ENCODE peak calls at places on chromosomes 2 and 18, in seven cellular contexts. One of them, this sample, is unnamed.

GRCh38 chr2:55159037-55159651 is 72.9 kb downstream of the CLHC1 start:
- DNase-seq in kidney: peak
- DNase-seq in body of pancreas: peak
- DNase-seq in effector memory CD4-positive, alpha-beta T cell: no peak
- DNase-seq in Karpas-422: peak
- DNase-seq in tibial artery: peak
- DNase-seq in A549: no peak
- DNase-seq in this sample: peak

GRCh38 chr2:186950694-186951093 is 101.7 kb upstream of the ZSWIM2 start:
- DNase-seq in kidney: no peak
- DNase-seq in body of pancreas: no peak
- DNase-seq in effector memory CD4-positive, alpha-beta T cell: no peak
- DNase-seq in Karpas-422: no peak
- DNase-seq in tibial artery: no peak
- DNase-seq in A549: no peak
- DNase-seq in this sample: no peak

GRCh38 chr2:224780096-224780495 is 63.9 kb upstream of the CCDC195 start:
- DNase-seq in kidney: no peak
- DNase-seq in body of pancreas: no peak
- DNase-seq in effector memory CD4-positive, alpha-beta T cell: no peak
- DNase-seq in Karpas-422: no peak
- DNase-seq in tibial artery: no peak
- DNase-seq in A549: no peak
- DNase-seq in this sample: no peak

GRCh38 chr18:6741290-6741689 is 11.8 kb downstream of the ARHGAP28 start:
- DNase-seq in kidney: no peak
- DNase-seq in body of pancreas: no peak
- DNase-seq in effector memory CD4-positive, alpha-beta T cell: no peak
- DNase-seq in Karpas-422: no peak
- DNase-seq in tibial artery: no peak
- DNase-seq in A549: peak
- DNase-seq in this sample: peak

GRCh38 chr2:60603533-60604190 is 50.2 kb upstream of the BCL11A start:
- DNase-seq in kidney: no peak
- DNase-seq in body of pancreas: no peak
- DNase-seq in effector memory CD4-positive, alpha-beta T cell: no peak
- DNase-seq in Karpas-422: no peak
- DNase-seq in tibial artery: no peak
- DNase-seq in A549: no peak
- DNase-seq in this sample: no peak

GRCh38 chr2:240586198-240586918 is at the start of gene CAPN10:
- DNase-seq in kidney: peak
- DNase-seq in body of pancreas: peak
- DNase-seq in effector memory CD4-positive, alpha-beta T cell: peak
- DNase-seq in Karpas-422: peak
- DNase-seq in tibial artery: peak
- DNase-seq in A549: peak
- DNase-seq in this sample: peak

GRCh38 chr18:80175451-80176235 is 66.6 kb downstream of the ADNP2 start:
- DNase-seq in kidney: no peak
- DNase-seq in body of pancreas: no peak
- DNase-seq in effector memory CD4-positive, alpha-beta T cell: peak
- DNase-seq in Karpas-422: no peak
- DNase-seq in tibial artery: peak
- DNase-seq in A549: no peak
- DNase-seq in this sample: no peak

GRCh38 chr18:53984021-53984420 is 240.4 kb downstream of the MBD2 start:
- DNase-seq in kidney: no peak
- DNase-seq in body of pancreas: no peak
- DNase-seq in effector memory CD4-positive, alpha-beta T cell: no peak
- DNase-seq in Karpas-422: no peak
- DNase-seq in tibial artery: no peak
- DNase-seq in A549: no peak
- DNase-seq in this sample: no peak

GRCh38 chr2:84906900-84907714 is 1.7 kb downstream of the TMSB10 start:
- DNase-seq in kidney: peak
- DNase-seq in body of pancreas: peak
- DNase-seq in effector memory CD4-positive, alpha-beta T cell: peak
- DNase-seq in Karpas-422: peak
- DNase-seq in tibial artery: peak
- DNase-seq in A549: peak
- DNase-seq in this sample: peak

GRCh38 chr2:20390524-20391123 is 40.0 kb upstream of the PUM2 start:
- DNase-seq in kidney: no peak
- DNase-seq in body of pancreas: no peak
- DNase-seq in effector memory CD4-positive, alpha-beta T cell: no peak
- DNase-seq in Karpas-422: no peak
- DNase-seq in tibial artery: no peak
- DNase-seq in A549: no peak
- DNase-seq in this sample: no peak

GRCh38 chr18:12278765-12279682 is 24.9 kb downstream of the CIDEA start:
- DNase-seq in kidney: peak
- DNase-seq in body of pancreas: peak
- DNase-seq in effector memory CD4-positive, alpha-beta T cell: no peak
- DNase-seq in Karpas-422: no peak
- DNase-seq in tibial artery: peak
- DNase-seq in A549: no peak
- DNase-seq in this sample: peak

GRCh38 chr2:71457123-71457958 is 4.0 kb downstream of the DYSF start:
- DNase-seq in kidney: no peak
- DNase-seq in body of pancreas: no peak
- DNase-seq in effector memory CD4-positive, alpha-beta T cell: no peak
- DNase-seq in Karpas-422: no peak
- DNase-seq in tibial artery: no peak
- DNase-seq in A549: no peak
- DNase-seq in this sample: no peak

DNA sequence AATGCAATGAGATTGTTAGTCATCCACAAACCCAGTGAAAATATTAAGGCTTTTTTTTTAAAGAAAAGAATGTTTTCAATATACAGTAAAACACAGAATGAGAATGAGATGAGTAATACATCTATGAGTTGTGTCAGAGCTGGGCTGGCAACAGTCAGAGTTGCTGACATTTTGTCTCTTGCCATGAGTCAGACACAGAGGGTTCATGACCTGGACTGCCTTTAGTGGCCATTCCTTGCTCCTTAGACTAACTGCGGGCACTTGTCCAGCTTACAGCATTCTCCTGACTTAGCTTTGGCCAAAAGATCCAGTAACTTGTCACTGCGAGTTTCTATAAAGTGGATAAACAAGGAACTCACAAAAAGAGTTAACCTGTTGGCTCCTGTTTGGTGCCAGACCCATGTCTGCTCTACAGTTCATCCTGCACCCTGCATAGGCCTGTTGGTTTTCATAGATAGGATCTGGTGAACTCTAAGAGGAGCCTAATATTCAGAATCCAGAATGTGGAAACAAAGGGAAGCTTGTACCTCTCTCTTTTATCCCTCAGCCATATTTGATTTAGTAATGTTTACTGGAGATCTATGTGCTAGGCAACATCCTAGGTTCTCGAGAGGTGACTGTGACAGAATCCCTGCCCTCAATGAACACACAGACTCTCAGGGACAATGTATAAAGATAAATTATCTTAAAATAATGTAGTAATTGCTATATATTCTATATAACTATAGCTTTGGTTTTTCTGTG is 391.5 kb upstream of the VWC2L start:
- DNase-seq in kidney: no peak
- DNase-seq in body of pancreas: no peak
- DNase-seq in effector memory CD4-positive, alpha-beta T cell: no peak
- DNase-seq in Karpas-422: no peak
- DNase-seq in tibial artery: peak
- DNase-seq in A549: peak
- DNase-seq in this sample: no peak
- H3K27ac ChIP-seq in kidney: no peak
- H3K27ac ChIP-seq in body of pancreas: no peak
- H3K27ac ChIP-seq in effector memory CD4-positive, alpha-beta T cell: no peak
- H3K27ac ChIP-seq in Karpas-422: no peak
- H3K27ac ChIP-seq in tibial artery: no peak
- H3K27ac ChIP-seq in A549: peak
- H3K27ac ChIP-seq in this sample: no peak

GRCh38 chr2:80028584-80028983 is 276.0 kb downstream of the LRRTM1 start:
- DNase-seq in kidney: no peak
- DNase-seq in body of pancreas: no peak
- DNase-seq in effector memory CD4-positive, alpha-beta T cell: no peak
- DNase-seq in Karpas-422: no peak
- DNase-seq in tibial artery: no peak
- DNase-seq in A549: no peak
- DNase-seq in this sample: peak

GRCh38 chr2:80026040-80026729 is 278.4 kb downstream of the LRRTM1 start:
- DNase-seq in kidney: no peak
- DNase-seq in body of pancreas: no peak
- DNase-seq in effector memory CD4-positive, alpha-beta T cell: no peak
- DNase-seq in Karpas-422: no peak
- DNase-seq in tibial artery: no peak
- DNase-seq in A549: no peak
- DNase-seq in this sample: no peak

GRCh38 chr2:80035749-80036285 is 268.7 kb downstream of the LRRTM1 start:
- DNase-seq in kidney: no peak
- DNase-seq in body of pancreas: no peak
- DNase-seq in effector memory CD4-positive, alpha-beta T cell: no peak
- DNase-seq in Karpas-422: no peak
- DNase-seq in tibial artery: no peak
- DNase-seq in A549: no peak
- DNase-seq in this sample: no peak

GRCh38 chr2:80028051-80028450 is 276.5 kb downstream of the LRRTM1 start:
- DNase-seq in kidney: no peak
- DNase-seq in body of pancreas: no peak
- DNase-seq in effector memory CD4-positive, alpha-beta T cell: no peak
- DNase-seq in Karpas-422: no peak
- DNase-seq in tibial artery: no peak
- DNase-seq in A549: no peak
- DNase-seq in this sample: no peak

DNA sequence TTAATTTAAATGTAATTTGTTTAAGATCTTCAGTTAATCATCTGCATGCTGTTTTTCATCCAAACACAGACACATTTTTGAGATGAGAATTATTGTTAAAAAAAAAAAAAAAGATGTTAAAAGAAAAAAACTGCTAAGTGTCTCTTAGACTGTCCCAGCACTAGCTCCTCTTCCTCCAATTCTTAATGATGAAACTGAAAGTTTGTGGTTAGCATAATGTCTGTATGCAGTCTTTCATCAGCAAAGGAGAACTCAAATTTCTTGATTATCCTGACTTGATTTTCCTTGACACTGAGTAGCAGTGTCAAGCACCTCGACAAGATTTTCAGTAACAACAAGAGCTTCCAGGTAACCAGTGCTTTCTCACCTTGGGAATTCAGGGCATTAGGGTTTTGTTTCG is 274.4 kb downstream of the LRRTM1 start:
- DNase-seq in kidney: no peak
- DNase-seq in body of pancreas: no peak
- DNase-seq in effector memory CD4-positive, alpha-beta T cell: no peak
- DNase-seq in Karpas-422: no peak
- DNase-seq in tibial artery: no peak
- DNase-seq in A549: no peak
- DNase-seq in this sample: no peak
- H3K27ac ChIP-seq in kidney: no peak
- H3K27ac ChIP-seq in body of pancreas: no peak
- H3K27ac ChIP-seq in effector memory CD4-positive, alpha-beta T cell: no peak
- H3K27ac ChIP-seq in Karpas-422: no peak
- H3K27ac ChIP-seq in tibial artery: no peak
- H3K27ac ChIP-seq in A549: no peak
- H3K27ac ChIP-seq in this sample: no peak

GRCh38 chr18:13526519-13526918 is 199.8 kb downstream of the FAM210A start:
- DNase-seq in kidney: no peak
- DNase-seq in body of pancreas: no peak
- DNase-seq in effector memory CD4-positive, alpha-beta T cell: no peak
- DNase-seq in Karpas-422: no peak
- DNase-seq in tibial artery: no peak
- DNase-seq in A549: no peak
- DNase-seq in this sample: no peak

GRCh38 chr18:13528739-13529392 is 197.5 kb downstream of the FAM210A start:
- DNase-seq in kidney: no peak
- DNase-seq in body of pancreas: no peak
- DNase-seq in effector memory CD4-positive, alpha-beta T cell: no peak
- DNase-seq in Karpas-422: no peak
- DNase-seq in tibial artery: no peak
- DNase-seq in A549: no peak
- DNase-seq in this sample: no peak

GRCh38 chr18:13525381-13526029 is 200.9 kb downstream of the FAM210A start:
- DNase-seq in kidney: peak
- DNase-seq in body of pancreas: no peak
- DNase-seq in effector memory CD4-positive, alpha-beta T cell: no peak
- DNase-seq in Karpas-422: no peak
- DNase-seq in tibial artery: no peak
- DNase-seq in A549: no peak
- DNase-seq in this sample: no peak

GRCh38 chr18:13527730-13528129 is 198.6 kb downstream of the FAM210A start:
- DNase-seq in kidney: no peak
- DNase-seq in body of pancreas: no peak
- DNase-seq in effector memory CD4-positive, alpha-beta T cell: no peak
- DNase-seq in Karpas-422: no peak
- DNase-seq in tibial artery: no peak
- DNase-seq in A549: no peak
- DNase-seq in this sample: no peak

GRCh38 chr18:13527256-13527655 is 199.1 kb downstream of the FAM210A start:
- DNase-seq in kidney: no peak
- DNase-seq in body of pancreas: no peak
- DNase-seq in effector memory CD4-positive, alpha-beta T cell: no peak
- DNase-seq in Karpas-422: no peak
- DNase-seq in tibial artery: no peak
- DNase-seq in A549: no peak
- DNase-seq in this sample: no peak
- H3K27ac ChIP-seq in kidney: no peak
- H3K27ac ChIP-seq in body of pancreas: no peak
- H3K27ac ChIP-seq in effector memory CD4-positive, alpha-beta T cell: no peak
- H3K27ac ChIP-seq in Karpas-422: no peak
- H3K27ac ChIP-seq in tibial artery: no peak
- H3K27ac ChIP-seq in A549: no peak
- H3K27ac ChIP-seq in this sample: no peak

GRCh38 chr2:74738586-74738985 is 84.5 kb downstream of the SEMA4F start:
- DNase-seq in kidney: no peak
- DNase-seq in body of pancreas: no peak
- DNase-seq in effector memory CD4-positive, alpha-beta T cell: no peak
- DNase-seq in Karpas-422: no peak
- DNase-seq in tibial artery: no peak
- DNase-seq in A549: no peak
- DNase-seq in this sample: no peak

GRCh38 chr2:74741076-74741460 is 87.0 kb downstream of the SEMA4F start:
- DNase-seq in kidney: no peak
- DNase-seq in body of pancreas: no peak
- DNase-seq in effector memory CD4-positive, alpha-beta T cell: no peak
- DNase-seq in Karpas-422: no peak
- DNase-seq in tibial artery: peak
- DNase-seq in A549: no peak
- DNase-seq in this sample: no peak

GRCh38 chr2:74740395-74741075 is 86.5 kb downstream of the SEMA4F start:
- DNase-seq in kidney: peak
- DNase-seq in body of pancreas: no peak
- DNase-seq in effector memory CD4-positive, alpha-beta T cell: no peak
- DNase-seq in Karpas-422: no peak
- DNase-seq in tibial artery: peak
- DNase-seq in A549: peak
- DNase-seq in this sample: no peak

GRCh38 chr2:74739129-74739528 is 85.1 kb downstream of the SEMA4F start:
- DNase-seq in kidney: no peak
- DNase-seq in body of pancreas: no peak
- DNase-seq in effector memory CD4-positive, alpha-beta T cell: no peak
- DNase-seq in Karpas-422: no peak
- DNase-seq in tibial artery: no peak
- DNase-seq in A549: no peak
- DNase-seq in this sample: no peak

GRCh38 chr2:74739733-74740241 is 85.7 kb downstream of the SEMA4F start:
- DNase-seq in kidney: no peak
- DNase-seq in body of pancreas: no peak
- DNase-seq in effector memory CD4-positive, alpha-beta T cell: no peak
- DNase-seq in Karpas-422: no peak
- DNase-seq in tibial artery: no peak
- DNase-seq in A549: no peak
- DNase-seq in this sample: no peak
- H3K27ac ChIP-seq in kidney: no peak
- H3K27ac ChIP-seq in body of pancreas: no peak
- H3K27ac ChIP-seq in effector memory CD4-positive, alpha-beta T cell: no peak
- H3K27ac ChIP-seq in Karpas-422: no peak
- H3K27ac ChIP-seq in tibial artery: peak
- H3K27ac ChIP-seq in A549: no peak
- H3K27ac ChIP-seq in this sample: no peak

This sample was measured in thyroid gland.